ENCODE peak calls at places on chromosomes 6 and 20, in nine cellular contexts. T, K, G, P, W, N, R, B and M are unnamed samples.

GRCh38 chr6:43670623-43670986 is 17.0 kb downstream of the MRPS18A start:
- DNase-seq in W (no peak), N (no peak), K (no peak), R (no peak), T (no peak), P (no peak), G (no peak), B (no peak), M (no peak)

GRCh38 chr20:416950-417800 is 9.1 kb downstream of the RBCK1 start:
- DNase-seq in B (no peak), G (no peak), K (no peak), R (no peak), N (no peak), T (no peak), W (no peak), P (no peak), M (no peak)

GRCh38 chr20:39893013-39893685 is 795.9 kb downstream of the MAFB start:
- DNase-seq in B (no peak), G (peak), P (peak), K (no peak), N (no peak), W (no peak), R (peak), T (no peak), M (no peak)

GRCh38 chr6:111417946-111418345 is 65.1 kb downstream of the REV3L start:
- DNase-seq in P (no peak), B (no peak), N (no peak), R (no peak), K (no peak), T (no peak), W (no peak), G (no peak), M (no peak)

GRCh38 chr6:113994934-113995342 is 24.0 kb upstream of the HDAC2 start:
- DNase-seq in B (peak), P (peak), W (no peak), T (no peak), K (peak), N (no peak), R (peak), G (peak), M (peak)

GRCh38 chr20:1254307-1254706 is 11.8 kb upstream of the SNPH start:
- DNase-seq in T (no peak), W (no peak), B (no peak), R (no peak), K (no peak), N (no peak), P (no peak), G (no peak), M (no peak)

GRCh38 chr20:23225407-23226060 is 125.1 kb upstream of the NXT1 start:
- DNase-seq in W (peak), K (no peak), B (peak), G (no peak), P (no peak), N (peak), T (no peak), R (peak), M (no peak)

GRCh38 chr6:34200340-34200971 is 36.2 kb upstream of the HMGA1 start:
- DNase-seq in R (no peak), T (no peak), P (peak), W (no peak), B (no peak), N (no peak), G (no peak), K (peak), M (no peak)

GRCh38 chr6:158910484-158911075 is 89.4 kb downstream of the RSPH3 start:
- DNase-seq in R (no peak), T (no peak), G (no peak), B (peak), W (no peak), N (no peak), P (no peak), K (peak), M (no peak)

GRCh38 chr6:15207923-15208322 is 37.9 kb upstream of the JARID2 start:
- DNase-seq in P (no peak), G (no peak), N (no peak), K (peak), R (peak), T (no peak), B (no peak), W (no peak), M (no peak)

GRCh38 chr6:30960907-30961673 is 20.3 kb downstream of the MUCL3 start:
- DNase-seq in N (no peak), B (no peak), G (no peak), R (peak), P (no peak), K (no peak), W (no peak), T (no peak), M (no peak)

GRCh38 chr6:5457036-5457435 is 195.7 kb downstream of the FARS2 start:
- DNase-seq in K (no peak), N (no peak), W (no peak), G (no peak), P (no peak), R (no peak), T (no peak), B (peak), M (no peak)

GRCh38 chr6:39893286-39893685 is 41.0 kb downstream of the MOCS1 start:
- DNase-seq in N (no peak), T (no peak), G (no peak), K (no peak), P (no peak), W (no peak), B (no peak), R (no peak), M (no peak)

GRCh38 chr6:50992232-50992631 is 173.6 kb downstream of the TFAP2B start:
- DNase-seq in B (no peak), N (no peak), T (no peak), G (no peak), K (no peak), P (no peak), R (no peak), W (no peak), M (no peak)

GRCh38 chr6:111952821-111953535 is 79.7 kb upstream of the FYN start:
- DNase-seq in B (no peak), W (no peak), P (no peak), R (no peak), T (no peak), N (no peak), K (no peak), G (no peak), M (no peak)

GRCh38 chr6:25389501-25389900 is 110.3 kb downstream of the CARMIL1 start:
- DNase-seq in T (no peak), B (no peak), N (no peak), R (no peak), W (no peak), K (no peak), G (no peak), P (no peak), M (no peak)

GRCh38 chr6:43059168-43060033 is at the start of the genes KLC4 and MRPL2:
- DNase-seq in T (peak), N (peak), W (peak), R (peak), G (peak), B (peak), P (peak), K (peak), M (peak)

GRCh38 chr20:15076785-15077184 is 739.4 kb upstream of the FLRT3 start:
- DNase-seq in W (no peak), N (no peak), P (no peak), T (no peak), K (no peak), G (no peak), B (no peak), R (no peak), M (no peak)

GRCh38 chr20:33576432-33576883 is 85.7 kb upstream of the C20orf144 start:
- DNase-seq in B (no peak), N (no peak), K (peak), P (no peak), G (no peak), W (no peak), R (no peak), T (no peak), M (no peak)

GRCh38 chr20:22567944-22568871 is 16.2 kb downstream of the FOXA2 start:
- DNase-seq in K (peak), B (peak), W (no peak), R (no peak), G (no peak), T (no peak), N (peak), P (no peak), M (no peak)

GRCh38 chr6:158706369-158706982 is 56.6 kb downstream of the SYTL3 start:
- DNase-seq in K (peak), P (peak), B (peak), G (no peak), N (peak), R (peak), W (peak), T (no peak), M (no peak)

GRCh38 chr6:110654096-110654820 is 161.0 kb downstream of the CDK19 start:
- DNase-seq in N (no peak), T (no peak), W (no peak), G (no peak), R (no peak), P (no peak), B (no peak), K (no peak), M (no peak)

GRCh38 chr6:169092375-169092774 is 161.3 kb downstream of the THBS2 start:
- DNase-seq in W (no peak), T (no peak), N (no peak), R (peak), G (no peak), B (no peak), P (no peak), K (no peak), M (no peak)

GRCh38 chr6:125841356-125842090 is 50.8 kb downstream of the NCOA7 start:
- DNase-seq in T (no peak), W (no peak), K (no peak), G (no peak), B (no peak), P (no peak), N (no peak), R (no peak), M (no peak)

GRCh38 chr6:31035862-31036497 is 25.7 kb downstream of the MUC22 start:
- DNase-seq in P (no peak), R (no peak), N (no peak), W (no peak), G (no peak), T (no peak), B (no peak), K (no peak), M (no peak)

GRCh38 chr6:149318581-149319286 is 1.2 kb downstream of the TAB2 start:
- DNase-seq in P (peak), W (no peak), B (no peak), N (no peak), T (no peak), K (no peak), R (no peak), G (no peak), M (peak)

GRCh38 chr20:50513169-50514034 is 3.2 kb downstream of the PTPN1 start:
- DNase-seq in G (no peak), N (no peak), R (no peak), T (no peak), B (no peak), K (no peak), P (no peak), W (no peak), M (no peak)

GRCh38 chr20:54173653-54174451 is at the start of gene CYP24A1:
- DNase-seq in B (no peak), T (no peak), R (no peak), N (peak), G (no peak), P (no peak), K (peak), W (no peak), M (no peak)

GRCh38 chr20:40807771-40808170 is 118.7 kb upstream of the MAFB start:
- DNase-seq in N (no peak), G (no peak), K (no peak), W (no peak), B (no peak), T (no peak), P (no peak), R (no peak), M (no peak)

GRCh38 chr20:47051936-47052566 is 157.4 kb downstream of the EYA2 start:
- DNase-seq in G (no peak), T (no peak), R (no peak), K (no peak), W (no peak), P (no peak), B (no peak), N (no peak), M (no peak)

GRCh38 chr6:158655569-158656450 is 6.0 kb downstream of the SYTL3 start:
- DNase-seq in R (no peak), K (no peak), W (no peak), P (no peak), B (no peak), T (no peak), N (peak), G (no peak), M (no peak)

GRCh38 chr6:5439749-5440148 is 178.4 kb downstream of the FARS2 start:
- DNase-seq in T (no peak), B (no peak), R (no peak), P (no peak), N (no peak), K (no peak), G (no peak), W (no peak), M (no peak)

GRCh38 chr6:166989427-166990034 is 9.7 kb upstream of the CEP43 start:
- DNase-seq in T (no peak), N (no peak), K (no peak), P (peak), G (no peak), R (no peak), B (no peak), W (no peak), M (no peak)

GRCh38 chr6:109050012-109050411 is 44.6 kb downstream of the SESN1 start:
- DNase-seq in G (no peak), B (no peak), R (no peak), P (no peak), W (no peak), T (no peak), N (no peak), K (no peak), M (no peak)

DNA sequence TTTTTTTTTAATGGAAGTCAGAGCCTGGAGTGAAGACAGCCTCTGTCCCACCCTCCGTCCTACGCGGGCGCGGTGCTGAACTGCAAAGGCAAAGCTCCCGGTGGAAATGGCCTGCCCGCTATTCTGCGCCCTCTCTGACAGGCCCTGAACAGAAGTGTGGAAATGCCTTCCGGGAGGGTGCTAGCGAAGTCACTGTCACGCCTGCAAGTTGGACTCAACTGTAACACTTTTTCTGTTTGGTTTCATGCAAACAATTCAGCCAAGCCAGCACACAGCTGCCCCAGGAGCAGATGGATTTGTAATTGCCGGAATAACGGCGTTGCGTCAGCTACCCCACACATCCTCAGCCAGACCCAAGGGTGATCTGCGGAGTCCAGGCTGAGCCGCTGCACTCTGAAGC is 107.6 kb downstream of the PSMB1 start:
- DNase-seq in N (no peak), G (no peak), P (no peak), R (no peak), W (no peak), K (peak), B (no peak), T (no peak), M (no peak)
- H3K4me3 ChIP-seq in N (no peak), G (no peak), P (no peak), R (no peak), W (no peak), K (no peak), B (no peak), T (no peak), M (no peak)

DNA sequence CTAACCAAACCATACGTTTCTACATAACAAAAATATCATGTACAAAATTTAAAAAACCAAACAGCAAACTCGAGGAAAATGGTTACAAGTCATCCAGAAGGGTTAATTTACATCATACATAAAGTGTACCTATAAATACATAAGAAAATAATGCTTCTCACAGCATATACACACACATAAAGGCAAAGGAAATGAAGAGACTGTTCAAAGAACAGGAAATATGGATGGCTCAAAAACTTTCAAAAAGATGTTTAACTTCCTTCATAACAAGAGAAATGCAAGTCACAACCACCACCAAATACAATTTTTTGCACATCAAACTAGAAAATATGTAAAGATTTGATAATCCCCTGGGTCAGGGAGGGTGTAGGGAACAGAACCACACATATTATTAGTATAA is 7.5 kb downstream of the SLC22A23 start:
- DNase-seq in G (no peak), B (no peak), R (no peak), T (no peak), P (no peak), K (no peak), N (no peak), W (no peak), M (peak)
- H3K4me3 ChIP-seq in G (no peak), B (no peak), R (no peak), T (no peak), P (no peak), K (no peak), N (no peak), W (no peak), M (no peak)

DNA sequence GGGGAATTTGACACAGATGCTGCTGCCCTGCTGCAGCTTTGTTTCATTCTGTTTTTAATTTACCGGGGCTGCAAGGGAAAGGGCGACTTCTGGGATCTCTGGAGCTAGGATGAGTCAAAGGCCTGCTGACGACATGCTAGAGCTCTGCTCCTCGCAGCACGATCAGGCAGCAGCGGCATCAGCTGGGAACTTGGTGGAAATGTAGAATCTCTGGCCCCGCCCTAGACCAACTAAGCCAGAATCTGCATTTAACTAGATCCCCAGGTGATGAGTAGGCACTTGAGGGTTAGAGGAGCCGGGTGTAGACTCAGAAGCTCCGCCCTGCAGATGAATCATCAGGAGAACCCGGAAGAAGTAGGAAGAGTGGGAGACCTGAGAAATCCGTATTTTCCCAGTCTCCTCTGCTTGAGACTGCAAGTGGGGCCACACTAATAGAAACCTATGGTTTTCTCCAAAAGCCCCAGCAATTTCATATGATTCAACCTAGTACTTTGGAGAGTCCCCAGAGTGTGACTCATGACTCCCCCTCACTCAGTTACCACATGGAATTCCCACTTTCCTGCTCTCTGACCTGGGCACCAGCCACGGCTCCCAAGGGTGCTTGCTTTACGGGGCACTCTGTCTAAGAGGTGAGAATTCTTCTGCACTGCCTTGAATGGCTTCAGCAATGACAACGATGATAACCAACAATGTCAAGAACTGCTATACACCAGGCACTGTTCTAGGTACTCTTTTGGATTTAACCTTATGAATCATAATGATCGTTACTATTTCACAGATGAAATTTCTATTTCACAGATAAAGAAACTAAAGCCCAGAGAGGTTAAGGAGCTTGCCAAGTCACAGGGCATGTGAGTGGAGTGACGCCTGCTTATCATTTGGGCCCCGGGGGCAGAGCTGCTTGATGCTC is 18.1 kb downstream of the TUBB2B start:
- DNase-seq in P (peak), W (no peak), N (no peak), T (no peak), B (peak), R (peak), K (peak), G (peak), M (no peak)
- H3K4me3 ChIP-seq in P (no peak), W (no peak), N (no peak), T (no peak), B (no peak), R (peak), K (no peak), G (peak), M (no peak)

DNA sequence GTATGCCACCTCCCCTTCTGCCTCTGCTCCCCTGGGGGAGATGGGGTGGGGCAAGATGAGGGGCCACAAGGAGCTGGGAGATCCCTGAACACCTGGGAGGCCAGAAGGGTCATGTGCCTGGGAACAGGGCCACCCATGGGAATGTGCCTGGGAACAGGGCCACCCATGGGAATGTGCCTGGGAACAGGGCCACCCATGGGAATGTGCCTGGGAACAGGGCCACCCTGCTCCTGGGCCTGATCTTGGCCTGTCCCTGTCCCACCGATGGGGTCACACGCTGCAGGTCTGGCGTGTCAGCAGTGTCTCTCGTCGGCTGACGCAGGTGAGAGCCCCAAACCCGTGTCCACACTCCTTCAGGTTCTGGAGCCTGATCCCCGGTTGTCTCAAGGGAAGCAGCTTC is 4.4 kb downstream of the RGS19 start:
- DNase-seq in B (no peak), G (no peak), P (no peak), R (no peak), K (no peak), T (no peak), W (no peak), N (no peak), M (no peak)
- H3K4me3 ChIP-seq in B (no peak), G (no peak), P (no peak), R (no peak), K (no peak), T (no peak), W (no peak), N (no peak), M (no peak)

GRCh38 chr6:140828833-140829232 is 1303.9 kb upstream of the GJE1 start:
- DNase-seq in K (no peak), N (no peak), R (no peak), B (no peak), W (no peak), T (no peak), P (no peak), G (no peak), M (no peak)
- H3K4me3 ChIP-seq in K (no peak), N (no peak), R (no peak), B (no peak), W (no peak), T (no peak), P (no peak), G (no peak), M (no peak)

GRCh38 chr6:27128796-27129094 is 118.8 kb upstream of the PRSS16 start:
- DNase-seq in P (no peak), G (no peak), R (no peak), N (no peak), K (no peak), W (no peak), T (no peak), B (no peak), M (no peak)

GRCh38 chr6:27126046-27126814 is 121.3 kb upstream of the PRSS16 start:
- DNase-seq in K (no peak), R (no peak), T (no peak), N (no peak), P (no peak), G (no peak), B (no peak), W (no peak), M (no peak)

GRCh38 chr6:27129095-27129815 is 118.2 kb upstream of the PRSS16 start:
- DNase-seq in P (peak), W (no peak), N (no peak), G (no peak), T (no peak), R (no peak), B (no peak), K (no peak), M (no peak)

GRCh38 chr6:27127874-27128795 is 119.4 kb upstream of the PRSS16 start:
- DNase-seq in W (no peak), T (no peak), B (no peak), P (no peak), G (no peak), N (no peak), K (no peak), R (no peak), M (no peak)

GRCh38 chr6:27126815-27127537 is 120.5 kb upstream of the PRSS16 start:
- DNase-seq in R (peak), G (peak), P (peak), K (peak), T (peak), W (peak), N (peak), B (peak), M (peak)
- H3K4me3 ChIP-seq in R (peak), G (peak), P (peak), K (peak), T (peak), W (peak), N (peak), B (no peak), M (peak)

GRCh38 chr6:151655099-151655498 is 152.4 kb upstream of the ESR1 start:
- DNase-seq in R (no peak), B (no peak), N (no peak), W (no peak), P (no peak), K (no peak), G (no peak), T (no peak), M (no peak)
- H3K4me3 ChIP-seq in R (no peak), B (no peak), N (no peak), W (no peak), P (no peak), K (no peak), G (no peak), T (no peak), M (no peak)